ENCODE peak calls at places on chromosomes 11 and 22, in eight cellular contexts. J, H, F, U, I, N, B and K are unnamed samples.

GRCh38 chr11:1390603-1391164 is 950 bp downstream of the BRSK2 start:
- DNase-seq in J (no peak), H (peak), F (no peak), U (no peak), I (no peak), N (no peak), B (peak), K (no peak)

GRCh38 chr22:40477683-40478348 is 107.4 kb downstream of the SGSM3 start:
- DNase-seq in J (no peak), H (no peak), F (no peak), U (no peak), I (no peak), N (no peak), B (no peak), K (no peak)

GRCh38 chr11:27612932-27613669 is 87.2 kb downstream of the BDNF start:
- DNase-seq in J (no peak), H (no peak), F (no peak), U (no peak), I (no peak), N (no peak), B (no peak), K (no peak)

GRCh38 chr11:108220721-108221346 is 1.6 kb downstream of the NPAT start:
- DNase-seq in J (no peak), H (no peak), F (peak), U (no peak), I (no peak), N (no peak), B (no peak), K (no peak)

GRCh38 chr11:19220903-19221682 is 19.3 kb upstream of the CSRP3 start:
- DNase-seq in J (no peak), H (no peak), F (no peak), U (no peak), I (no peak), N (peak), B (no peak), K (no peak)

GRCh38 chr11:32045456-32045855 is 45.4 kb upstream of the RCN1 start:
- DNase-seq in J (no peak), H (no peak), F (no peak), U (no peak), I (no peak), N (no peak), B (no peak), K (no peak)

GRCh38 chr22:35991168-35991567 is 37.5 kb downstream of the RBFOX2 start:
- DNase-seq in J (no peak), H (no peak), F (no peak), U (no peak), I (no peak), N (no peak), B (no peak), K (no peak)

GRCh38 chr11:19715373-19715772 is 2.7 kb downstream of the NAV2 start:
- DNase-seq in J (no peak), H (no peak), F (peak), U (no peak), I (no peak), N (no peak), B (peak), K (peak)

GRCh38 chr22:37492428-37493344 is 6.5 kb upstream of the MFNG start:
- DNase-seq in J (no peak), H (peak), F (peak), U (peak), I (no peak), N (no peak), B (peak), K (no peak)

GRCh38 chr22:23922921-23923320 is 28.7 kb downstream of the MIF start:
- DNase-seq in J (no peak), H (no peak), F (no peak), U (no peak), I (no peak), N (no peak), B (no peak), K (no peak)

GRCh38 chr22:45129703-45130524 is 33.8 kb upstream of the NUP50 start:
- DNase-seq in J (no peak), H (no peak), F (no peak), U (no peak), I (no peak), N (no peak), B (peak), K (no peak)

GRCh38 chr11:8812438-8812837 is 98.6 kb upstream of the AKIP1 start:
- DNase-seq in J (no peak), H (no peak), F (peak), U (no peak), I (peak), N (peak), B (no peak), K (no peak)

GRCh38 chr11:86547727-86548126 is 124.7 kb downstream of the ME3 start:
- DNase-seq in J (no peak), H (no peak), F (no peak), U (no peak), I (no peak), N (no peak), B (peak), K (no peak)

GRCh38 chr22:32202539-32203180 is 2.2 kb downstream of the RFPL2 start:
- DNase-seq in J (no peak), H (peak), F (peak), U (no peak), I (no peak), N (no peak), B (peak), K (no peak)

GRCh38 chr11:61826930-61827572 is 1.0 kb upstream of the FADS2 start:
- DNase-seq in J (no peak), H (no peak), F (no peak), U (no peak), I (no peak), N (no peak), B (no peak), K (no peak)

GRCh38 chr11:84414936-84415335 is 1128.8 kb upstream of the CCDC90B start:
- DNase-seq in J (no peak), H (no peak), F (no peak), U (no peak), I (no peak), N (no peak), B (no peak), K (no peak)

GRCh38 chr22:21660904-21661303 is 4.9 kb upstream of the PPIL2 start:
- DNase-seq in J (no peak), H (no peak), F (no peak), U (no peak), I (no peak), N (no peak), B (peak), K (no peak)

GRCh38 chr22:36853407-36854099 is 7.3 kb upstream of the NCF4 start:
- DNase-seq in J (peak), H (peak), F (peak), U (peak), I (peak), N (peak), B (no peak), K (no peak)

GRCh38 chr11:44760917-44761545 is 34.3 kb downstream of the TSPAN18 start:
- DNase-seq in J (no peak), H (no peak), F (peak), U (no peak), I (peak), N (peak), B (no peak), K (peak)

GRCh38 chr22:45576730-45577464 is 74.2 kb downstream of the FBLN1 start:
- DNase-seq in J (peak), H (no peak), F (no peak), U (no peak), I (no peak), N (no peak), B (peak), K (no peak)

GRCh38 chr22:44358723-44359440 is 46.1 kb upstream of the SHISAL1 start:
- DNase-seq in J (peak), H (no peak), F (no peak), U (peak), I (no peak), N (no peak), B (peak), K (no peak)

GRCh38 chr11:121841487-121842167 is 274.4 kb downstream of the BLID start:
- DNase-seq in J (peak), H (no peak), F (peak), U (no peak), I (no peak), N (no peak), B (peak), K (no peak)

GRCh38 chr11:78662811-78663210 is 88.1 kb upstream of the NARS2 start:
- DNase-seq in J (no peak), H (no peak), F (no peak), U (no peak), I (no peak), N (no peak), B (no peak), K (no peak)

GRCh38 chr11:65540290-65541092 is 15.6 kb downstream of the SCYL1 start:
- DNase-seq in J (peak), H (peak), F (peak), U (peak), I (peak), N (peak), B (peak), K (no peak)
- H3K4me3 ChIP-seq in J (no peak), H (peak), F (peak), U (peak), I (peak), N (peak), B (peak), K (peak)

GRCh38 chr11:104799251-104799650 is 99.0 kb downstream of the CASP12 start:
- DNase-seq in J (no peak), H (no peak), F (no peak), U (no peak), I (no peak), N (no peak), B (no peak), K (no peak)
- H3K4me3 ChIP-seq in J (no peak), H (no peak), F (no peak), U (peak), I (no peak), N (no peak), B (no peak), K (no peak)

DNA sequence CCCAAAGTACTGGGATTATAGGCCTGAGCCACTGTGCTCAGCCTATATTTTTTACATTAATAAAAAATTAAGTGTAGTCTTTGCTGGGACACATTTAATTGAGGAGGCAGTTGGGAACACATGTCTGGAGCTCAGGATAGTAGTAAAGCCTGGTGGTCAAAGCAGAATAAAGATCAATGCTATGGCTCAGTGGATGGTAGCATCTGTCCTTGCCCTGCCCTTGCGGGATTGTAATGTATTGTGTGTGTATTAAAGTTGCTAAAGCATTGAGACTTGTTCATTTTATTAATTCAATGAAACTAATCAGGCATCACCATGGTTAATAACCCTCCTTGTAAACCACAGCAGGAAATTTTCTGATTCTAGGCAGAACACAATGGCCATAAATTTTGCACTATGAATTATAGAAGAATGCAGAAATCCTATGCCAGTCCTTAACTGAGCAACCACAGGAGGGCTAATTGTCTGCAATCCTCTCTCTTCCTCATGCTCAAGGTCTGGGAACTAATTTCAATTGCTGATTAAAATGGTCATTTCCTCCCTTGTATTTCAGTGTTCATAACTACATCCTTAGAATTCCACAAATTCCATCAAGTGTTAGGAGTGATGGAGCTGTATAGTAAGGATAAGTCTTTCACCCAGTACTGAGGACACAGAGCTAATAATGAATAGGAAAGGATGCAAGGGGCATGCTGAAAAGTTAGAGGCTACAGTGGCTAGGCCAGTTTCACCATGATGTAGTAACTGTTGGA is 403.2 kb upstream of the DDI1 start:
- DNase-seq in J (no peak), H (no peak), F (peak), U (no peak), I (no peak), N (no peak), B (peak), K (no peak)
- H3K4me3 ChIP-seq in J (no peak), H (no peak), F (no peak), U (no peak), I (no peak), N (no peak), B (no peak), K (no peak)

GRCh38 chr11:76185931-76186401 is 20.3 kb downstream of the WNT11 start:
- DNase-seq in J (no peak), H (peak), F (peak), U (no peak), I (peak), N (peak), B (peak), K (no peak)
- H3K4me3 ChIP-seq in J (no peak), H (no peak), F (no peak), U (no peak), I (no peak), N (peak), B (no peak), K (no peak)

GRCh38 chr22:50185384-50186087 is at the start of gene TRABD:
- DNase-seq in J (peak), H (peak), F (peak), U (peak), I (peak), N (peak), B (peak), K (no peak)

GRCh38 chr22:50184541-50185383 is 951 bp upstream of the TRABD start:
- DNase-seq in J (no peak), H (no peak), F (no peak), U (peak), I (peak), N (no peak), B (no peak), K (no peak)

GRCh38 chr22:50183141-50183971 is 2.4 kb upstream of the TRABD start:
- DNase-seq in J (no peak), H (no peak), F (no peak), U (peak), I (no peak), N (no peak), B (peak), K (no peak)

GRCh38 chr22:50182176-50183081 is 3.3 kb upstream of the TRABD start:
- DNase-seq in J (no peak), H (no peak), F (no peak), U (peak), I (no peak), N (no peak), B (peak), K (no peak)

DNA sequence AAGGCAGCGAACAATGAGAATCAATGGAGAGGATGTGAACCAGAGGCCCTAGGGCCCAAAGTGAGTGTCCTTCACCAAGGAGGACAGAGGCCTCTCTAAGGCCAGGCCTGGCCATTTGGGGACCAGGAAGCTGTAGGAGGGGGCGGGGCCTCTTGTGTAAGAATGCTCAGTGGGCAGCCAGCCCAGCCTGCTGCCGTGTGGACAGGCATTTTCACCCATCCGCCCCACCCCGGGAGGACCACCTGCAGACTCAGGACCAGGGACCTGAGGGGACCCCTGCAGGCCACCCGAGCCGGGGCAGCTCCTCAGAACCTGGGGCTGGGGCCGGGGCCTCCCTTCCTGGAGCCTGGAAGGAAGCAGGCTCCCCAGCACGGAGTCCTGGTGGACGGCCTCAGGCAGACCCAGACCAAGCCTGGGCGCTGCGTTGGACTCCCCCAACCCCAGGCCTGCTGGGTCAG is 1.7 kb upstream of the TRABD start:
- DNase-seq in J (no peak), H (peak), F (peak), U (peak), I (peak), N (no peak), B (peak), K (no peak)
- H3K4me3 ChIP-seq in J (no peak), H (no peak), F (no peak), U (no peak), I (no peak), N (no peak), B (no peak), K (no peak)

GRCh38 chr11:134686418-134686817 is 274.4 kb upstream of the B3GAT1 start:
- DNase-seq in J (no peak), H (no peak), F (no peak), U (no peak), I (no peak), N (no peak), B (no peak), K (no peak)
- H3K4me3 ChIP-seq in J (no peak), H (no peak), F (no peak), U (no peak), I (no peak), N (no peak), B (no peak), K (no peak)